ENCODE peak calls at places on chromosomes 13 and 19, in four cellular contexts. O is stomach, M is prostate gland, Z is H1. W is an unnamed sample.

GRCh38 chr19:49767380-49767779 is 579 bp downstream of the AP2A1 start:
- DNase-seq in M (no peak), O (no peak), Z (no peak), W (no peak)

GRCh38 chr19:768424-768823 is 17.5 kb downstream of the MISP start:
- DNase-seq in Z (no peak), O (no peak), M (no peak), W (no peak)

GRCh38 chr13:79935121-79935520 is 405.8 kb downstream of the SPRY2 start:
- DNase-seq in O (no peak), M (no peak), Z (no peak), W (no peak)

GRCh38 chr19:49447485-49448431 is 3.9 kb downstream of the PIH1D1 start:
- DNase-seq in M (no peak), Z (peak), O (no peak), W (no peak)

GRCh38 chr13:37868691-37869505 is 674 bp downstream of the TRPC4 start:
- DNase-seq in M (no peak), Z (peak), O (no peak), W (no peak)

GRCh38 chr13:113927661-113928581 is 46.0 kb downstream of the C13orf46 start:
- DNase-seq in Z (no peak), O (peak), M (no peak), W (peak)

GRCh38 chr13:99663908-99664307 is 162.6 kb downstream of the TM9SF2 start:
- DNase-seq in M (no peak), O (no peak), Z (no peak), W (no peak)

GRCh38 chr19:7885818-7886217 is 2.5 kb upstream of the LRRC8E start:
- DNase-seq in Z (no peak), O (no peak), M (no peak), W (no peak)

GRCh38 chr19:46603195-46603637 is 2.1 kb downstream of the CALM3 start:
- DNase-seq in M (no peak), O (peak), Z (no peak), W (peak)

GRCh38 chr13:61751039-61751438 is 335.4 kb upstream of the PCDH20 start:
- DNase-seq in M (no peak), Z (no peak), O (no peak), W (no peak)

GRCh38 chr13:33229446-33230177 is 55.9 kb downstream of the STARD13 start:
- DNase-seq in Z (no peak), O (no peak), M (no peak), W (no peak)

GRCh38 chr13:80604094-80604493 is 263.2 kb upstream of the SPRY2 start:
- DNase-seq in M (no peak), O (no peak), Z (no peak), W (no peak)

GRCh38 chr13:75963318-75963717 is 327.2 kb downstream of the LMO7 start:
- DNase-seq in Z (no peak), M (no peak), O (no peak), W (no peak)

GRCh38 chr13:51525567-51526165 is 58.6 kb upstream of the WDFY2 start:
- DNase-seq in O (no peak), Z (no peak), M (no peak), W (no peak)

GRCh38 chr19:1752757-1753728 is at the start of gene ONECUT3:
- DNase-seq in O (peak), Z (peak), M (no peak), W (no peak)

GRCh38 chr13:104872153-104872552 is 1663.3 kb downstream of the EFNB2 start:
- DNase-seq in O (no peak), M (no peak), Z (no peak), W (no peak)

GRCh38 chr19:7636691-7637373 is at the start of gene STXBP2:
- DNase-seq in O (peak), M (peak), Z (peak), W (peak)

GRCh38 chr19:4866595-4867424 is 657 bp downstream of the PLIN3 start:
- DNase-seq in Z (peak), M (peak), O (peak), W (peak)

GRCh38 chr13:93304868-93305613 is 78.4 kb downstream of the GPC6 start:
- DNase-seq in M (no peak), O (no peak), Z (no peak), W (no peak)

GRCh38 chr19:8126008-8126407 is 23.4 kb downstream of the FBN3 start:
- DNase-seq in O (no peak), Z (no peak), M (no peak), W (no peak)

GRCh38 chr13:66558511-66558910 is 671.6 kb downstream of the PCDH9 start:
- DNase-seq in O (no peak), M (no peak), Z (no peak), W (no peak)

GRCh38 chr13:74758188-74758587 is 624.0 kb upstream of the KLF12 start:
- DNase-seq in Z (no peak), M (no peak), O (no peak), W (no peak)

GRCh38 chr13:21676611-21677021 is 5.7 kb downstream of the FGF9 start:
- DNase-seq in M (no peak), Z (peak), O (peak), W (no peak)

GRCh38 chr13:101452519-101453485 is at the start of gene ITGBL1:
- DNase-seq in Z (no peak), M (no peak), O (no peak), W (no peak)

GRCh38 chr13:102405499-102406079 is 3.7 kb upstream of the FGF14 start:
- DNase-seq in M (no peak), Z (no peak), O (no peak), W (no peak)

GRCh38 chr13:96792188-96792587 is 202.1 kb downstream of the OXGR1 start:
- DNase-seq in O (no peak), Z (no peak), M (no peak), W (no peak)

GRCh38 chr13:78607409-78608253 is 4.3 kb upstream of the POU4F1 start:
- DNase-seq in O (no peak), M (no peak), Z (peak), W (no peak)

GRCh38 chr19:40365613-40366401 is 17.3 kb downstream of the PLD3 start:
- DNase-seq in Z (peak), O (peak), M (peak), W (peak)
- TF ChIP-seq POLR2AphosphoS5 in Z (peak), O (no peak), M (no peak), W (no peak)

GRCh38 chr13:32038353-32038752 is 6.8 kb downstream of the FRY start:
- DNase-seq in Z (no peak), O (no peak), M (no peak), W (no peak)
- H3K4me3 ChIP-seq in Z (no peak), O (no peak), M (no peak), W (no peak)

GRCh38 chr19:52734893-52735661 is at the start of gene ZNF611:
- DNase-seq in O (peak), M (peak), Z (peak), W (peak)
- TF ChIP-seq POLR2A in O (peak), M (peak), Z (no peak), W (peak)

DNA sequence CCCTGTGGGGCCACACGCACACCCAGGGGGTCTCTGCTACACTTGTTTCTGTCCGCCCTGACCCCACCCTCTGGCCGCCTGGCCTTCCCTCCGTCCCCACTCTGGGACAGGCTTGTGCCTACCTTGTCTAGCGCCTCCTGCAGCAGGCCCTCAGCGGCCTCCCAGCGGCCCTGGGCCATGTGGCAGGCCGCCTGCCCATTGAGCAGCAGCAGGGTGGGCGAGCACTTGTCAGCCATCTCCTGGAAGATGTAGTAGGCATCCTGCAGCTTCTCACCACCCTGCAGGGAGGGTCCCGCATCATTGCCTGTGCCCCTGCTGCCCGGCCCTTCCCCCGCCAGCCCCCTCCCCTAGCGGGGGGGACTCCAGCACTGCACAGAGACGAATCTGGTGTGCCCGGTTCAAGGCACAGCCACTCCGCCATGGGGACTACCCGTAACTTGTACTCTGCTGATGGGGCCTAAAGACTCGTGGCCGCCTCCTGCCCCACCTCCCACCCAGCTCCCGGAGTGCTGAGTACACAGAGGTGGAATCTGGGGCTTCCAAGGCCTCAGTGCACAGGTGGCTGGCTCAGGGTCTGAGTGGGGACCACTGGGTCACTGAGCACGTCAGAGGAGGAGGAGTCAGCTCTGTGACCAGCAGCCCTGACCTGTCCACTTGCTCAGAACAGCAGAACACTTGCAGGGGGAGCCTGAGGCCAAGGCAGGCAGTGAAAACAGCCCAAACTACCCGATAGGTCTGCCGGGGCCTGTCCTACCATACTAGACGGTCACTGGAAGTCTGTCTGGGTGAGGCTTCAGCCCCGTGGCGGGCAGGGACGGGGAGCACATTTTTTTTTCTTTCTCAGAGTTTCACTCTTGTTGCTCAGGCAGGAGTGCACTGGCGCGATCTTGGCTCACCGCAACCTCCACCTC is 7.4 kb upstream of the CERS1 start:
- DNase-seq in M (no peak), Z (no peak), O (no peak), W (no peak)
- TF ChIP-seq POLR2AphosphoS5 in M (no peak), Z (no peak), O (no peak), W (no peak)

W was measured in breast epithelium.